ENCODE peak calls at places on chromosomes 3 and 15, in five cellular contexts. U, S, V, N and H are unnamed samples.

GRCh38 chr15:48062476-48062875 is 58.3 kb upstream of the SLC24A5 start:
- DNase-seq in U (no peak), S (peak), V (no peak), N (peak), H (no peak)

GRCh38 chr15:71275098-71275497 is 159.8 kb downstream of the THSD4 start:
- DNase-seq in U (peak), S (peak), V (no peak), N (peak), H (peak)

GRCh38 chr3:187291512-187292132 is at the start of gene MASP1:
- DNase-seq in U (no peak), S (peak), V (peak), N (no peak), H (peak)

GRCh38 chr3:46946856-46947544 is 29.5 kb downstream of the CCDC12 start:
- DNase-seq in U (peak), S (peak), V (no peak), N (peak), H (peak)

GRCh38 chr3:125043599-125044151 is 12.1 kb downstream of the HEG1 start:
- DNase-seq in U (no peak), S (no peak), V (no peak), N (no peak), H (peak)

GRCh38 chr3:66178206-66178605 is 42.6 kb upstream of the SLC25A26 start:
- DNase-seq in U (no peak), S (no peak), V (no peak), N (no peak), H (no peak)

GRCh38 chr15:29208352-29208751 is 61.3 kb downstream of the NSMCE3 start:
- DNase-seq in U (no peak), S (no peak), V (no peak), N (no peak), H (no peak)

GRCh38 chr3:129576514-129577345 is 29.7 kb downstream of the PLXND1 start:
- DNase-seq in U (no peak), S (no peak), V (no peak), N (no peak), H (no peak)

GRCh38 chr3:172303941-172304558 is 144.2 kb downstream of the GHSR start:
- DNase-seq in U (no peak), S (no peak), V (no peak), N (no peak), H (no peak)

GRCh38 chr3:106299300-106300098 is 430.7 kb upstream of the CBLB start:
- DNase-seq in U (peak), S (peak), V (no peak), N (peak), H (peak)

GRCh38 chr15:59457103-59457502 is 19.1 kb downstream of the FAM81A start:
- DNase-seq in U (peak), S (no peak), V (no peak), N (no peak), H (no peak)
- H2AFZ ChIP-seq in U (no peak), S (no peak), V (no peak), N (no peak), H (no peak)

GRCh38 chr3:28343144-28343543 is 5.4 kb upstream of the ZCWPW2 start:
- DNase-seq in U (no peak), S (no peak), V (no peak), N (no peak), H (no peak)
- H3K4me3 ChIP-seq in U (no peak), S (no peak), V (no peak), N (no peak), H (peak)

GRCh38 chr3:184885112-184885511 is 73.1 kb downstream of the VPS8 start:
- DNase-seq in U (no peak), S (no peak), V (no peak), N (no peak), H (no peak)

GRCh38 chr3:184884359-184885017 is 72.5 kb downstream of the VPS8 start:
- DNase-seq in U (no peak), S (no peak), V (no peak), N (no peak), H (no peak)

GRCh38 chr3:184894051-184894450 is 82.1 kb downstream of the VPS8 start:
- DNase-seq in U (no peak), S (no peak), V (no peak), N (no peak), H (no peak)

GRCh38 chr3:184895350-184895749 is 83.4 kb downstream of the VPS8 start:
- DNase-seq in U (no peak), S (no peak), V (no peak), N (no peak), H (no peak)

GRCh38 chr3:184889312-184889904 is 77.4 kb downstream of the VPS8 start:
- DNase-seq in U (no peak), S (no peak), V (no peak), N (no peak), H (no peak)
- H2AFZ ChIP-seq in U (no peak), S (no peak), V (no peak), N (no peak), H (no peak)

DNA sequence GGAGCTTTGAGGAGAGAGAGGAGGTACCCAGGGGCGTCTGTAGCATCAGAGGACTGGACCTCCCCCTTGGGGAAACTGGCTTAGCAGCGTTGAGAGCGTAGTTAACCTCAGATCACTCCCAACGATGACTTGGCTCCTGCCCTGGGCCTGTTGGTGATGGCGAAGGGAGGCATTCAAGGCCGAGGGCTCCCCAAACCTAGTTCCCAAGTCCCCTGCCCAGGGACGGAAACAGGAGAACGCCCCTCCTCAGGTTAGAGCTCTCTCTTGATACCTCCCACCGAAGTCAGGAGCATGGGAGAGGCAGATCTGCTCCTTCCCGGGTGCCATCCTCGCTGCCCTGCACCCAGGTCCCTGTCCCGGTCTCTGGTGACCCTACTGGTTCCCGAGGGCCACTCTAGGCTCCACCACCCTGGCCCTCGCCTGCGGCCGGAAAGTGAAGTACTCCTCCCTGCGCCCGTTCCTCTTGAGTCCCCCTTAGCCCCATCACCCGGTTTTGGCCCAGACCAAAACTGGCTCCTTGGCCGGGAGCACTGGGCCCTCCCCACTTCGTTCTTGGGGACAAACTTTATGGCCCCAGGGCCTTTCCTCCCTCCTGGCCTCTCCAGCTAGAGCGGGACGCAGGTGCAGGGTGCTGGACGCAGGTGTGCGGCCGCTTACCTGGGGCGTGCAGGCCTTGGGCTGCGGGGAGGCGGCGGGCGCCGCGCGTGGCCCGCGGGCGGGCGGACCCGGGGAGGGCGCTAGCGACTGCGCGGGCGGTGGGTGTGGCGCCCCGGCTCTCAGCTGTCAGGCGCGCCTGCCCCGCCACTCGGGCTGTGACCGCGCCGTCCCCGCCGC is 2.6 kb upstream of the SKOR1 start:
- DNase-seq in U (no peak), S (no peak), V (no peak), N (no peak), H (no peak)
- H3K4me3 ChIP-seq in U (no peak), S (no peak), V (peak), N (no peak), H (no peak)

GRCh38 chr3:156433910-156434309 is 121.0 kb downstream of the SSR3 start:
- DNase-seq in U (no peak), S (peak), V (no peak), N (peak), H (peak)
- H2AFZ ChIP-seq in U (no peak), S (no peak), V (no peak), N (no peak), H (no peak)

GRCh38 chr15:41512512-41513281 is 930 bp downstream of the LTK start:
- DNase-seq in U (peak), S (no peak), V (no peak), N (no peak), H (peak)

GRCh38 chr15:41513282-41514227 is at the start of gene LTK:
- DNase-seq in U (peak), S (no peak), V (peak), N (no peak), H (peak)

GRCh38 chr15:41512078-41512394 is 1.6 kb downstream of the LTK start:
- DNase-seq in U (no peak), S (no peak), V (no peak), N (no peak), H (no peak)

GRCh38 chr15:41510728-41511127 is 2.9 kb downstream of the LTK start:
- DNase-seq in U (no peak), S (no peak), V (no peak), N (no peak), H (no peak)

GRCh38 chr15:41511331-41512077 is 2.1 kb downstream of the LTK start:
- DNase-seq in U (no peak), S (no peak), V (no peak), N (no peak), H (no peak)
- H3K4me3 ChIP-seq in U (no peak), S (no peak), V (no peak), N (no peak), H (no peak)

DNA sequence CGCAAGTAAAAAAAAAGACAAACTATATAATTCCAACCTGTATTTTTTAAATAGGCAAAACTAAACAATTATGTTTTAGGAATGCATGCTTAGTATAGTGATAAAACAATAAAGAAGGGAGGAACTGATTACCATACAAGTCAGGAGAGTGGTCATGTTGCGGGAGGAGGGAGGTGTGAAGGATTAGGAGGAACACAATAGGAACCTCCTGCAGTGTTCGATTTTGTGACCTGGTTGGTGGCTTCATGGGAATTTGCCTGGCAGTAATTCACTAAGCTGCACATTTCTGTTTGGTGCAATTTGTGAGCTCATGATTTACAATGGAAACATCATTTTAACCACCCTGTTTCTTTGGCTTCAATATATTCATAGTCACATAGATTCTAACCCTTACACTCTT is 78.3 kb downstream of the TPRA1 start:
- DNase-seq in U (no peak), S (no peak), V (no peak), N (no peak), H (no peak)
- H2AFZ ChIP-seq in U (no peak), S (no peak), V (no peak), N (no peak), H (no peak)